ENCODE peak calls at places on chromosomes 7 and 10, in five cellular contexts. T is GM23248, R is BJ, Q is hepatocyte, X is lower lobe of right lung. Z is an unnamed sample.

GRCh38 chr7:135653285-135654080 is 8.8 kb upstream of the STMP1 start:
- DNase-seq in T (no peak), R (no peak), Q (no peak), X (no peak), Z (no peak)

GRCh38 chr10:93458821-93459257 is 23.3 kb downstream of the MYOF start:
- DNase-seq in T (peak; percentile 100), R (peak; percentile 100), Q (peak; percentile 92), X (peak; percentile 82), Z (peak; percentile 83)

GRCh38 chr10:69007260-69007659 is 18.7 kb downstream of the KIFBP start:
- DNase-seq in T (no peak), R (no peak), Q (no peak), X (no peak), Z (no peak)

GRCh38 chr7:63031838-63032436 is 966.7 kb upstream of the ZNF722 start:
- DNase-seq in T (no peak), R (no peak), Q (no peak), X (no peak), Z (no peak)

GRCh38 chr7:106282374-106282773 is 2.4 kb downstream of the NAMPT start:
- DNase-seq in T (no peak), R (no peak), Q (no peak), X (no peak), Z (no peak)

GRCh38 chr10:89946106-89946505 is 244.7 kb downstream of the KIF20B start:
- DNase-seq in T (peak; percentile 7), R (no peak), Q (no peak), X (no peak), Z (no peak)

GRCh38 chr10:121975295-121976086 is 474 bp upstream of the NSMCE4A start:
- DNase-seq in T (no peak), R (no peak), Q (no peak), X (no peak), Z (no peak)

GRCh38 chr10:109464949-109465348 is 458.4 kb downstream of the XPNPEP1 start:
- DNase-seq in T (no peak), R (no peak), Q (no peak), X (no peak), Z (no peak)

GRCh38 chr7:13628231-13629001 is 361.1 kb downstream of the ETV1 start:
- DNase-seq in T (peak; percentile 52), R (peak; percentile 6), Q (no peak), X (no peak), Z (no peak)

GRCh38 chr7:140059288-140060242 is 3.2 kb downstream of the PARP12 start:
- DNase-seq in T (peak; percentile 94), R (no peak), Q (peak; percentile 66), X (peak; percentile 61), Z (peak; percentile 80)

GRCh38 chr10:48206470-48207250 is 67.8 kb downstream of the FRMPD2 start:
- DNase-seq in T (no peak), R (no peak), Q (no peak), X (no peak), Z (no peak)

GRCh38 chr10:48207853-48208252 is 66.6 kb downstream of the FRMPD2 start:
- DNase-seq in T (no peak), R (no peak), Q (no peak), X (no peak), Z (no peak)

GRCh38 chr10:48210391-48210790 is 64.1 kb downstream of the FRMPD2 start:
- DNase-seq in T (no peak), R (no peak), Q (no peak), X (no peak), Z (no peak)

GRCh38 chr10:48209246-48209645 is 65.2 kb downstream of the FRMPD2 start:
- DNase-seq in T (no peak), R (no peak), Q (no peak), X (no peak), Z (no peak)

GRCh38 chr10:48205918-48206317 is 68.6 kb downstream of the FRMPD2 start:
- DNase-seq in T (peak; percentile 14), R (no peak), Q (no peak), X (no peak), Z (no peak)
- H3K27me3 ChIP-seq in T (peaks cover 65% of the 10 kb centered on the region), R (peaks cover 7% of the 10 kb centered on the region), Q (no peaks in the 10 kb centered on the region), X (no peaks in the 10 kb centered on the region), Z (no peaks in the 10 kb centered on the region)

GRCh38 chr7:116526897-116527296 is 2.1 kb downstream of the CAV1 start:
- DNase-seq in T (peak; percentile 68), R (no peak), Q (no peak), X (no peak), Z (no peak)
- H3K27me3 ChIP-seq in T (no peaks in the 10 kb centered on the region), R (no peaks in the 10 kb centered on the region), Q (no peaks in the 10 kb centered on the region), X (peaks cover 10% of the 10 kb centered on the region), Z (no peaks in the 10 kb centered on the region)

DNA sequence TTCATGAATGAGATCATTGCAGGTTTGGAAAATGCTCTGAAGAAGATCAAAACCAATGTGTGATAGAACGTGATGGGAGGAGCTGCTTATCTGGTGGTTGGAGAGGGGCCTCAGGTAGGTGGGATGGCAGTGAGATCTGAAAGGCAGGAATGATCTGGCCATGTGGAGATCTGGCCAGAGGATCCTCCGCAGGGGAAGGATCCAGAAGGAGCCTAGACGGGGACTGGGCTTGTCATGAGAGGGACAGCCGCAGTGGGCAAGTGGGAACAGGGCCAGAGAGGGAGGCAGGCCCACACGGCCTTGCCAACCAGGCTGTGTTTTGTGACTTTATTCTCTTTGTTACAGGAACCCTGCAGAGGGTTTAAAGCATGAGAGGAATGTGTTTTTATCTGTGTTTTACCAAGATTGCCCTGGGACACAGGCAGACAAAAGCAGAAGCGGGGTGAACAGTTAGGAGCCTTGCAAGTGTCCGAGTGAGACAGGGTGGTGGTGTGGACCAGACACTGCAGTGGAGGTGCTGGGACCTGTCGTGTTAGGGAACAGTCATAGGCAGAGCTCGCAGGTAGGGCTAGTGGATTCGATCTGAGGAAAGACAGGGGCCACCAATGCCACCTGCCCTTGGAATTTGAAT is 66.6 kb downstream of the TLL2 start:
- DNase-seq in T (no peak), R (no peak), Q (no peak), X (no peak), Z (no peak)
- H3K27me3 ChIP-seq in T (peaks cover 4% of the 10 kb centered on the region), R (no peaks in the 10 kb centered on the region), Q (peaks cover 4% of the 10 kb centered on the region), X (peaks cover 4% of the 10 kb centered on the region), Z (no peaks in the 10 kb centered on the region)

DNA sequence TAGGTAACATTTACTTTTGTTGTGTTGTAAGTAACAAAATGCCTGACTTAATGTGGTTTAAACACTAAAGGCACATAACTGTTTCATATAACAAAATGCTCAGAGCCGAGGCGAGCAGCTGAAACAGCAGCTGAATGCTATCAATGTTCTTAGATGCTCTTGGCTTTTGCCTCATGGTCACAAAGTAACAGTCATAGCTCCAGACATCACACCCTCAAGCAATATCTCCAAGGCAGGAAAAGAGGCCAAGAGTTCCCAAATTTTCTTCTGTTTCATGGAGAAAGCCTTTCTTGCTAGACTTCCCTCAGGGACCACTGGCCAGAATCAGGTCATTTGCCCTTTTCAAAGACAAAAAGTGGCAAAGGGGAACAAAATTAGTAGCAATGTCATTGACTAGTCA is 43.5 kb upstream of the PFKP start:
- DNase-seq in T (no peak), R (no peak), Q (no peak), X (no peak), Z (no peak)
- H3K27me3 ChIP-seq in T (peaks cover 7% of the 10 kb centered on the region), R (peaks cover 4% of the 10 kb centered on the region), Q (no peaks in the 10 kb centered on the region), X (no peaks in the 10 kb centered on the region), Z (no peaks in the 10 kb centered on the region)

GRCh38 chr7:151202836-151203235 is 7.5 kb downstream of the H2BK1 start:
- DNase-seq in T (no peak), R (no peak), Q (no peak), X (no peak), Z (no peak)
- H3K27me3 ChIP-seq in T (peaks cover 31% of the 10 kb centered on the region), R (peaks cover 27% of the 10 kb centered on the region), Q (no peaks in the 10 kb centered on the region), X (peaks cover 40% of the 10 kb centered on the region), Z (no peaks in the 10 kb centered on the region)

GRCh38 chr7:157555921-157556320 is 219.1 kb downstream of the DNAJB6 start:
- DNase-seq in T (no peak), R (no peak), Q (no peak), X (no peak), Z (no peak)
- H3K27me3 ChIP-seq in T (no peaks in the 10 kb centered on the region), R (no peaks in the 10 kb centered on the region), Q (no peaks in the 10 kb centered on the region), X (no peaks in the 10 kb centered on the region), Z (no peaks in the 10 kb centered on the region)

GRCh38 chr10:101091546-101092290 is 29.9 kb downstream of the KAZALD1 start:
- DNase-seq in T (peak; percentile 12), R (no peak), Q (no peak), X (no peak), Z (no peak)
- H3K27me3 ChIP-seq in T (peaks cover 44% of the 10 kb centered on the region), R (peaks cover 31% of the 10 kb centered on the region), Q (peaks cover 45% of the 10 kb centered on the region), X (peaks cover 93% of the 10 kb centered on the region), Z (no peaks in the 10 kb centered on the region)

GRCh38 chr10:101225846-101226361 is 3.4 kb downstream of the LBX1 start:
- DNase-seq in T (no peak), R (no peak), Q (no peak), X (no peak), Z (no peak)

GRCh38 chr10:101224060-101224909 is 5.0 kb downstream of the LBX1 start:
- DNase-seq in T (no peak), R (no peak), Q (no peak), X (no peak), Z (no peak)

GRCh38 chr10:101226506-101226887 is 2.8 kb downstream of the LBX1 start:
- DNase-seq in T (peak; percentile 31), R (no peak), Q (no peak), X (no peak), Z (no peak)

GRCh38 chr10:101223274-101224059 is 5.8 kb downstream of the LBX1 start:
- DNase-seq in T (peak; percentile 44), R (no peak), Q (no peak), X (no peak), Z (no peak)

GRCh38 chr10:101224910-101225823 is 4.1 kb downstream of the LBX1 start:
- DNase-seq in T (no peak), R (no peak), Q (no peak), X (no peak), Z (no peak)
- H3K27me3 ChIP-seq in T (peaks cover 93% of the 10 kb centered on the region), R (peaks cover 79% of the 10 kb centered on the region), Q (peaks cover 99% of the 10 kb centered on the region), X (peaks cover 100% of the 10 kb centered on the region), Z (no peaks in the 10 kb centered on the region)

GRCh38 chr10:130493446-130494198 is 357.4 kb downstream of the GLRX3 start:
- DNase-seq in T (no peak), R (no peak), Q (no peak), X (no peak), Z (no peak)

GRCh38 chr10:130491011-130491697 is 355.0 kb downstream of the GLRX3 start:
- DNase-seq in T (no peak), R (no peak), Q (no peak), X (no peak), Z (no peak)

GRCh38 chr10:130491698-130492050 is 355.5 kb downstream of the GLRX3 start:
- DNase-seq in T (no peak), R (no peak), Q (no peak), X (no peak), Z (no peak)

GRCh38 chr10:130492266-130492934 is 356.2 kb downstream of the GLRX3 start:
- DNase-seq in T (no peak), R (no peak), Q (no peak), X (no peak), Z (no peak)

DNA sequence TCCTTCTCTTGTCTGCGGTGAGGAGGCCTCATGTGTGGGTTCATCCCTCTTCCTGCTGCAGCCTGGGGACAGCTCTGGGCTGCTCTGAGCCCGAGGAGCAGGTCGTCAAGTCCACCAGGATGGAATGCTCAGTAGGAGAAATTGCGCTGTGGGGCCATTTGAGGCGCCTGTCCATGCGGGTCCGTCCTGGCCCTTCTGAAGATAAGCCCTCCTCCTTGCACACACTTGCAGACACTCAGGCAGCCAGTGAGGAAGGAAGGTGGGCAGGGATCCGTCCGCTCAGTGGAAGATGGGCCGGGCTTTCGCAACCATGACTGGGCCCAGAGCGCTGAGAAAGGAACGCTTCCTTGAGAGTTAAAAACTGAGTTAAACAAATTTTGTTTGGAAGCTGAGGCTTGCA is 356.8 kb downstream of the GLRX3 start:
- DNase-seq in T (no peak), R (no peak), Q (no peak), X (no peak), Z (no peak)
- H3K27me3 ChIP-seq in T (no peaks in the 10 kb centered on the region), R (no peaks in the 10 kb centered on the region), Q (no peaks in the 10 kb centered on the region), X (peaks cover 2% of the 10 kb centered on the region), Z (no peaks in the 10 kb centered on the region)

Z was measured in right cardiac atrium.